ENCODE peak calls at places on chromosomes 3 and 15, in four cellular contexts. B, F, I and J are unnamed samples.

GRCh38 chr3:16728762-16729745 is 123.8 kb upstream of the DAZL start:
- DNase-seq in B (no peak), F (no peak), I (no peak), J (no peak)

GRCh38 chr3:123098411-123099330 is 31.8 kb downstream of the PDIA5 start:
- DNase-seq in B (no peak), F (no peak), I (no peak), J (no peak)

GRCh38 chr15:92883643-92884458 is 16.3 kb upstream of the CHD2 start:
- DNase-seq in B (no peak), F (no peak), I (no peak), J (no peak)

GRCh38 chr3:18062289-18063025 is 320.0 kb upstream of the TBC1D5 start:
- DNase-seq in B (no peak), F (no peak), I (no peak), J (no peak)

GRCh38 chr3:11661827-11662226 is 18.1 kb upstream of the VGLL4 start:
- DNase-seq in B (no peak), F (no peak), I (no peak), J (no peak)

GRCh38 chr3:158794936-158795518 is 6.8 kb upstream of the MFSD1 start:
- DNase-seq in B (peak; percentile 32), F (no peak), I (peak; percentile 20), J (no peak)

GRCh38 chr3:161781381-161781780 is 284.8 kb downstream of the OTOL1 start:
- DNase-seq in B (peak; percentile 0), F (no peak), I (no peak), J (no peak)

GRCh38 chr15:53588773-53589172 is 170.7 kb downstream of the WDR72 start:
- DNase-seq in B (no peak), F (no peak), I (no peak), J (no peak)

GRCh38 chr15:76904461-76905012 is 603 bp downstream of the SCAPER start:
- DNase-seq in B (peak; percentile 28), F (peak; percentile 66), I (peak; percentile 53), J (peak; percentile 24)

GRCh38 chr15:50764331-50765201 is 940 bp downstream of the SPPL2A start:
- DNase-seq in B (no peak), F (no peak), I (peak; percentile 23), J (no peak)

GRCh38 chr3:171994646-171995441 is 44.5 kb upstream of the FNDC3B start:
- DNase-seq in B (peak; percentile 41), F (no peak), I (no peak), J (no peak)

GRCh38 chr15:32029862-32030781 is at the start of gene CHRNA7:
- DNase-seq in B (peak; percentile 12), F (peak; percentile 71), I (peak; percentile 94), J (peak; percentile 91)
- TF ChIP-seq EP300 in B (no peak), F (no peak), I (no peak), J (no peak)

DNA sequence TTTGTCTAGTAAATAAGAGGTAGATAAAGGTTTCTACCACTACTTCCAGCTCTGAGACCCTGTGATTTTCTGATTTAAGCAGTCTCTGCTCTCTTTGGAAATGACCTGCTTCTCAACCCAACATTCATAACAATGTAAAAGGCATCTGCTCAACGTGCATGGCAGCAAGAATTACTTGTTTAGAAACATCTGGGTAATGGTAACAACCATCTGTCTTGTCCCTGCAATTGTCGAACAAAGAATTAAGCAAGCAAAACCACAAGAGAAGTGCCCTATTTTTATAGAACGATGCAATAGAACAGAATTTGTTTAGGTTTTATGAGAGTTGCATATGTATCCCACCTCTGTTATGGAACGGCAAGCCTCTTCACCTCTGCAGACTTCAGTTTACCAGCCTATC is 7.1 kb upstream of the FSIP1 start:
- DNase-seq in B (no peak), F (no peak), I (no peak), J (no peak)
- TF ChIP-seq POLR2AphosphoS5 in B (no peak), F (no peak), I (no peak), J (no peak)

DNA sequence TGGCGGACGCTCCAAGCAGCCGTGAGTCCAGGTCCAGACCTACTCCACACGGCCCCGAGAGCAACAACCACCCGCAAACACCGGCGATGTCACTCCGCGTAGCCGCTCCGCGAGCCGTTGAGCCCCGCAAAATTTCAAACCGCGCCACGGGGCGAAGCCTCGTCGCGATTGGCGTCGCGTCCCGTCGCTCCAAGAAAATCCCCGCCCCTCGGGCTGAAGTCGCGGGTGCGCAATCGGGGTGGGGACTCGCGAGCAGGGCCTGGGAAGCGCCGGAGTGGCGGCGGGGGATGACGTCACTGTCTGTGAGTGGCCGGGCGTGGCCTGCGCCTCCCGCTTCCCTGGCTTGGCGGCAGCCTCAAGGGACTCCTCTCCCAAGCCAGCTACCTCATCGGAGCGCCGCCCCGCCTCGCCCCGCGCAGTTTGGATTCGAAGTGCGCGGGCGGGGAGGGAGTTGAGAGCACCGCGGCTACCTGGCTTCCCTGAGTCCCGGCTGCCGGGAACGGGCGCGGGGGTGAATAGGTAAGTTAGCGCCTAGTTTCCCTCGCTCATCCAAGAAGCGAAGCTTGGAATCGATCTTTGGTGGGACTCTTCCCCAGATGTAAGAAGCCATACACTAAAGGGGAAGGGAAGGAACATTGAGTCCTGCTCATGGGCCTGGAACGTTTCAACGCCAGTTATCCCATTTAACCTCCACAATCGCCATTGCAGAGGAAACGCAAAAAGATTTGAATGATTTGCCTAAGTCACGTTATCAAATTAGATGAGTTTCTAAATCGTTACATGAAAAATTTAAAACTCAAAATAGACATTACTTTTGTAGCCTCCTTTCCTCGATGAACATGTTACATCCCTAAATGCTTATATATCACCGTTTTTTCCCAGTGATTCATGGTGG is at the start of gene PRC1:
- DNase-seq in B (peak; percentile 95), F (peak; percentile 99), I (peak; percentile 99), J (peak; percentile 99)
- TF ChIP-seq EP300 in B (peak; percentile 55), F (no peak), I (peak; percentile 15), J (no peak)

DNA sequence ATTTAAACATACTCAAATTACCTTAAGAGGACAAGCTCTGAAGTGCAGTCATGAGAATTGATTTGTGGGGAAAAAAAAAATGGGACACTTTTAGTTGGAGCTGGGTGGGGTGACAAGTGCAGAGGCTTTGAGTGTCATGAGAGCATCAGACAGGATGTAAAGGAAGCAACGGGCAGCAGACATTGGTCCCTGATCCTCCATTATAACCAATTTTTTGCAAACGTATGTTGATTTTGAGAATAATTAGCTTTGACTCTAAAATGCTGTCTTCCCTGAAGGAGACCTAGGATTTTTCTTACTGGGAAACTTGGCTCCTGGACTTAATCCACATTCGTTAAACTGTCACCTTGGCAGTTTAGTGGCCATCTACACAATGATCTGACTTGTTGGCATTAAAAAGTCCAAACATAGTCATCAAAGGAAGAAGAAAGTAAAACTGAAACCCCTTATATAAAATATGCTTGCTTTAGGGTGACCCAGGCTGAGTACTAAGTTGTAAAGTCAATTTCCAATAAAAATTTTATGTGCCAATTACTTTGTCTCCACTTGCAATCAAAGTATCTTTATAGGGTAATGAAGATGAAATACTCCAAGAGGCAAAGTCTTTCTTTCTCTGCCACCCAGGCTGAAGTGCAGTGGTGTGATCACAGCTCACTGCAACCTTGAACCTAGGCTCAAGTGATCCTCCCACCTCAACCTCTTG is 45.6 kb downstream of the BCL2L10 start:
- DNase-seq in B (no peak), F (no peak), I (no peak), J (no peak)
- TF ChIP-seq POLR2AphosphoS5 in B (no peak), F (no peak), I (no peak), J (no peak)

DNA sequence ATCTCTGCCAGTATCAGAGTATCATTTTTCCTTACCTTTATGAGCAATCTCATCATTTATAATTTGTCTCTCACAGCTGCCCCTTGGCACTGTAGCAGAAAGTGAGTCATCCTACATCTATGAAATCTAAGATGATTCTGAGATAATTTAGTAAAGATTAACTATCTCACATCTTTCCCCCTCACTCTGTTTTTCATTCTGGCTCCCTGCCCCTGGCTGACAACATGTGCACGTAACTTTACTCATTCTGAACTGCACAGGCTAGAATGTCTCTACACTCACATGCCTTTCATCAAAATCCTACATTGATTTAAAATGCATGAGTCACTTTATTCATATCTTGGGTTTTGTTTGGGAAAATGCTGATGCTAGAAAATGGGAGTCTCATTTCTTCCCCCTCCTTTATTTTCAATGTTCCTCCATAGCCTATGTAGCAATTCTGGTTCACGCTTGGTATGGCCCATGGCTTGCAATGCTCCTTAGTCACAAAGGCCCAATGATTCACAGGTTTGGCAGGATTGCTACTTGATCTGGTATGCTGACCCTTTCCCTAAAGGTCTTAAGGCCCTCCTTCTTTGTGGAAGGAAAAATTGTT is 838.5 kb downstream of the TUSC7 start:
- DNase-seq in B (no peak), F (no peak), I (no peak), J (no peak)
- TF ChIP-seq EP300 in B (no peak), F (no peak), I (peak; percentile 95), J (no peak)